ENCODE peak calls at places on chromosomes 4 and X, in seven cellular contexts. H, L, T, D, S, E and Z are unnamed samples.

GRCh38 chr4:78551420-78552351 is at the start of gene ANXA3:
- DNase-seq in H (no peak), L (peak), T (peak), D (peak), S (no peak), E (peak), Z (peak)

GRCh38 chr4:93201471-93201870 is 627.1 kb upstream of the ATOH1 start:
- DNase-seq in H (no peak), L (no peak), T (no peak), D (no peak), S (no peak), E (no peak), Z (no peak)

GRCh38 chrX:29215251-29215650 is 628.0 kb downstream of the IL1RAPL1 start:
- DNase-seq in H (no peak), L (no peak), T (no peak), D (no peak), S (peak), E (no peak), Z (no peak)

GRCh38 chr4:111362891-111363290 is 740.0 kb upstream of the PITX2 start:
- DNase-seq in H (no peak), L (peak), T (no peak), D (no peak), S (peak), E (no peak), Z (peak)

GRCh38 chrX:1618689-1619088 is 3.8 kb downstream of the ASMT start:
- DNase-seq in H (no peak), L (peak), T (no peak), D (peak), S (no peak), E (peak), Z (no peak)

GRCh38 chr4:29558789-29559188 is 1161.4 kb upstream of the PCDH7 start:
- DNase-seq in H (no peak), L (no peak), T (no peak), D (no peak), S (no peak), E (no peak), Z (no peak)

GRCh38 chr4:8648296-8648695 is 55.7 kb downstream of the CPZ start:
- DNase-seq in H (no peak), L (no peak), T (no peak), D (no peak), S (no peak), E (no peak), Z (no peak)

GRCh38 chr4:185227713-185228278 is 18.4 kb downstream of the SNX25 start:
- DNase-seq in H (no peak), L (no peak), T (no peak), D (no peak), S (no peak), E (peak), Z (no peak)

GRCh38 chrX:79443121-79443520 is 76.0 kb upstream of the ITM2A start:
- DNase-seq in H (no peak), L (no peak), T (no peak), D (no peak), S (no peak), E (no peak), Z (no peak)

GRCh38 chr4:146520894-146521542 is 722 bp downstream of the SLC10A7 start:
- DNase-seq in H (peak), L (no peak), T (peak), D (no peak), S (peak), E (no peak), Z (peak)

GRCh38 chr4:139030614-139031235 is 15.1 kb downstream of the NOCT start:
- DNase-seq in H (peak), L (peak), T (peak), D (peak), S (peak), E (peak), Z (peak)

GRCh38 chr4:37990731-37991130 is 30.5 kb downstream of the PTTG2 start:
- DNase-seq in H (no peak), L (no peak), T (no peak), D (no peak), S (no peak), E (peak), Z (no peak)
- H2BK120ac ChIP-seq in H (no peak), L (peak), T (no peak), D (no peak), S (no peak), E (no peak), Z (no peak)

GRCh38 chrX:108105473-108105872 is 13.9 kb downstream of the ATG4A start:
- DNase-seq in H (no peak), L (no peak), T (no peak), D (no peak), S (no peak), E (no peak), Z (no peak)
- H2BK120ac ChIP-seq in H (no peak), L (no peak), T (no peak), D (no peak), S (no peak), E (no peak), Z (no peak)

GRCh38 chr4:88033309-88033708 is 25.9 kb downstream of the PKD2 start:
- DNase-seq in H (peak), L (peak), T (peak), D (no peak), S (peak), E (no peak), Z (peak)
- H2BK120ac ChIP-seq in H (no peak), L (no peak), T (no peak), D (no peak), S (no peak), E (no peak), Z (no peak)

DNA sequence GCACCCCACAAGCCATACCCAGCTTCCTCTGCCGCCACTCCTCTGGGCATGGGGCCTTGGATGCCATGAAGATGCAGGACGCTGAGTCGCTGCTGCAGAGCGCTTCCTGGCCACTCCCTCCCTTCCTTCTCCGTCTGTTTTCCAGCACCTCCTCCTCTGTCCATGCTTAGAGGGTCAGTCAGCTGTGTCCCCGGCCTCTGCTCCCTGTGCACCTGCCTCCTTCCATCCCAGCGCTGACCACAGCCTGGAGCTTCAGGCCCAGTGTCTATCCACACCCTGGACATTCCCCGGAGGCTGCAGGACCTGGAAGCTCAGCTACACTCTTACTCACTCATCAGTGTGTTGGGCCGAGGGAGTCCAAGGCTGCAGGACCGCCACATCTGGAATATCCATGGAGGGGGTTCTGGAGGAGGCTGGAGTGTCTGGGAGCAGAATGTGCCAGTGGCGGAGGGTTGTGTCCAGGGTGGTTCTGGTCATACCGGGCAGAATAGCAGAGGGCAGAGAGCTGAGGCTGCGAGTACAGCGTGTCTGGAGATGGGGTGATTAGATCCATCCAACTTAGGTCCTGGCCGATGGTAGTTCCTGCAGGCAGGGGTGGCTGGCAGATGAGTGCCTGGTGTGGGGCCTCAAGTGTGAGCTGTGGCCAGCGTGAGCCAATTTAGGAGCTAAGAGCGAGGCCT is 58.6 kb upstream of the ADRA2C start:
- DNase-seq in H (no peak), L (no peak), T (no peak), D (no peak), S (no peak), E (no peak), Z (no peak)
- H2BK120ac ChIP-seq in H (no peak), L (no peak), T (no peak), D (no peak), S (no peak), E (no peak), Z (no peak)

DNA sequence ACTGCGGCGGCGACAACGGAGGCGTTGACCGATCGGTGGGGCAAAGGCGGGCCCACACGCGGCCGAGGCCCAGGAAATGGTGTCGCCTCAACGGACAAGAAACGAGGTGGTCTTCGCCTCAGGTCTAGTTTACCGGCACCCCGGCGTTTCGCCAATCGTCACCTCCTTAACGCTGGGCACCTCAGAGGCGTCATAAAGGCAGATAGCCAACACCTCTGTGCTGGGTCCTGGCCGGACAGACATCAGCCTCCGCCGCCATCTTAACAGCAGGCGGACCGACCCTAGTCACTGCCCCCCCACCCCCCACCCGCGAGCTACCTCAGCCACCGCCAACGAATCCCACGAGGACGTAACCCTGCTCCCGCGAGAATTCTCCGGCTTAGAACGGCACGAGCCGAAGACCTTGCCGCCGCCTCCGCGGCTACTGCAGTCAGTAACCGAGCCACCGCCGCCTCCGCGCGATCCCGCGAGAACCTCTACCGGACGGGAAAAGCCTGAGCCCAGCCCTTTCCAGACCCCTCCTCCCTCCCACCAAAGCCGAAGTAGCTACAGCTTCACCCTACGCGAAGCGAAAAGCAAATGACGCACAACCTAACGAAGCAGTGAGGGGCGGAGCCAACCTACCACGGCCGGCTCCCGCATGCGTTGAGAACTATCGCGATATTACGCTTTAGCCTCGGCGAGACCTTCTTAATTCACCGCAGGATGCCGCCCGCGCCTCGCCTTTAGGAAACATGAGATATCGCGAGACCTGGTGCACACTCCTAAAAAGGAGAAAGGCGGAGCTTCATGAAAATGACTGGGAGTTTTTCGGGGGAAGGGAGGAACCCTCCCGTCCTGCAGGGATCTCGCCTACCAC is 2.7 kb downstream of the HUWE1 start:
- DNase-seq in H (peak), L (peak), T (peak), D (peak), S (peak), E (peak), Z (peak)
- H2BK120ac ChIP-seq in H (no peak), L (no peak), T (peak), D (no peak), S (peak), E (no peak), Z (peak)